ENCODE peak calls at places on chromosomes 12 and 14, in ten cellular contexts. One of them, this sample, is unnamed. For H3K4me1 and H3K36me3, the result is how much of the 10 kb centered on the place peaks cover.

GRCh38 chr12:89288959-89289358 is 63.3 kb downstream of the DUSP6 start:
- DNase-seq in ovary: no peak
- DNase-seq in astrocyte: no peak
- DNase-seq in tibial artery: no peak
- DNase-seq in transverse colon: no peak
- DNase-seq in H1: no peak
- DNase-seq in cardiac muscle cell: no peak
- DNase-seq in pancreas: no peak
- DNase-seq in hepatocyte: no peak
- DNase-seq in uterus: no peak
- DNase-seq in this sample: no peak

GRCh38 chr14:26595922-26596721 is 1.7 kb downstream of the NOVA1 start:
- DNase-seq in ovary: no peak
- DNase-seq in astrocyte: no peak
- DNase-seq in tibial artery: no peak
- DNase-seq in transverse colon: no peak
- DNase-seq in H1: peak
- DNase-seq in cardiac muscle cell: no peak
- DNase-seq in pancreas: no peak
- DNase-seq in hepatocyte: peak
- DNase-seq in uterus: no peak
- DNase-seq in this sample: no peak

GRCh38 chr12:8038659-8039114 is 6.2 kb downstream of the FOXJ2 start:
- DNase-seq in ovary: no peak
- DNase-seq in astrocyte: peak
- DNase-seq in tibial artery: peak
- DNase-seq in transverse colon: peak
- DNase-seq in H1: peak
- DNase-seq in cardiac muscle cell: peak
- DNase-seq in pancreas: peak
- DNase-seq in hepatocyte: peak
- DNase-seq in uterus: peak
- DNase-seq in this sample: no peak

GRCh38 chr12:124030510-124030909 is 57.5 kb downstream of the ZNF664 start:
- DNase-seq in ovary: no peak
- DNase-seq in astrocyte: peak
- DNase-seq in tibial artery: no peak
- DNase-seq in transverse colon: no peak
- DNase-seq in H1: no peak
- DNase-seq in cardiac muscle cell: peak
- DNase-seq in pancreas: no peak
- DNase-seq in hepatocyte: peak
- DNase-seq in uterus: peak
- DNase-seq in this sample: no peak

GRCh38 chr12:16492240-16492639 is 113.7 kb downstream of the LMO3 start:
- DNase-seq in ovary: no peak
- DNase-seq in astrocyte: no peak
- DNase-seq in tibial artery: no peak
- DNase-seq in transverse colon: no peak
- DNase-seq in H1: no peak
- DNase-seq in cardiac muscle cell: no peak
- DNase-seq in pancreas: no peak
- DNase-seq in hepatocyte: no peak
- DNase-seq in uterus: no peak
- DNase-seq in this sample: no peak

GRCh38 chr12:65937806-65938205 is 113.5 kb downstream of the HMGA2 start:
- DNase-seq in ovary: no peak
- DNase-seq in astrocyte: no peak
- DNase-seq in tibial artery: no peak
- DNase-seq in transverse colon: no peak
- DNase-seq in H1: no peak
- DNase-seq in cardiac muscle cell: no peak
- DNase-seq in pancreas: no peak
- DNase-seq in hepatocyte: no peak
- DNase-seq in uterus: no peak
- DNase-seq in this sample: no peak

GRCh38 chr12:85641796-85642195 is 194.4 kb downstream of the RASSF9 start:
- DNase-seq in ovary: no peak
- DNase-seq in astrocyte: no peak
- DNase-seq in tibial artery: no peak
- DNase-seq in transverse colon: no peak
- DNase-seq in H1: no peak
- DNase-seq in cardiac muscle cell: no peak
- DNase-seq in pancreas: no peak
- DNase-seq in hepatocyte: no peak
- DNase-seq in uterus: no peak
- DNase-seq in this sample: no peak

GRCh38 chr14:104967414-104968152 is 10.6 kb downstream of the AHNAK2 start:
- DNase-seq in ovary: peak
- DNase-seq in astrocyte: peak
- DNase-seq in tibial artery: peak
- DNase-seq in transverse colon: no peak
- DNase-seq in H1: peak
- DNase-seq in cardiac muscle cell: peak
- DNase-seq in pancreas: peak
- DNase-seq in hepatocyte: peak
- DNase-seq in uterus: peak
- DNase-seq in this sample: peak

GRCh38 chr12:92899388-92900001 is 29.6 kb downstream of the EEA1 start:
- DNase-seq in ovary: peak
- DNase-seq in astrocyte: peak
- DNase-seq in tibial artery: peak
- DNase-seq in transverse colon: peak
- DNase-seq in H1: no peak
- DNase-seq in cardiac muscle cell: no peak
- DNase-seq in pancreas: peak
- DNase-seq in hepatocyte: peak
- DNase-seq in uterus: peak
- DNase-seq in this sample: peak

GRCh38 chr12:91574391-91574790 is 391.8 kb upstream of the DCN start:
- DNase-seq in ovary: no peak
- DNase-seq in astrocyte: peak
- DNase-seq in tibial artery: no peak
- DNase-seq in transverse colon: no peak
- DNase-seq in H1: no peak
- DNase-seq in cardiac muscle cell: no peak
- DNase-seq in pancreas: no peak
- DNase-seq in hepatocyte: no peak
- DNase-seq in uterus: no peak
- DNase-seq in this sample: no peak

GRCh38 chr14:29321646-29322045 is 555.1 kb downstream of the FOXG1 start:
- DNase-seq in ovary: no peak
- DNase-seq in astrocyte: peak
- DNase-seq in tibial artery: no peak
- DNase-seq in transverse colon: no peak
- DNase-seq in H1: no peak
- DNase-seq in cardiac muscle cell: no peak
- DNase-seq in pancreas: no peak
- DNase-seq in hepatocyte: peak
- DNase-seq in uterus: no peak
- DNase-seq in this sample: no peak

GRCh38 chr12:20280515-20280914 is 87.8 kb upstream of the PDE3A start:
- DNase-seq in ovary: no peak
- DNase-seq in astrocyte: peak
- DNase-seq in tibial artery: no peak
- DNase-seq in transverse colon: no peak
- DNase-seq in H1: no peak
- DNase-seq in cardiac muscle cell: no peak
- DNase-seq in pancreas: no peak
- DNase-seq in hepatocyte: no peak
- DNase-seq in uterus: no peak
- DNase-seq in this sample: no peak

GRCh38 chr12:20283467-20283866 is 84.9 kb upstream of the PDE3A start:
- DNase-seq in ovary: no peak
- DNase-seq in astrocyte: no peak
- DNase-seq in tibial artery: no peak
- DNase-seq in transverse colon: no peak
- DNase-seq in H1: no peak
- DNase-seq in cardiac muscle cell: no peak
- DNase-seq in pancreas: no peak
- DNase-seq in hepatocyte: no peak
- DNase-seq in uterus: no peak
- DNase-seq in this sample: no peak

GRCh38 chr12:20282411-20282810 is 85.9 kb upstream of the PDE3A start:
- DNase-seq in ovary: no peak
- DNase-seq in astrocyte: peak
- DNase-seq in tibial artery: no peak
- DNase-seq in transverse colon: no peak
- DNase-seq in H1: no peak
- DNase-seq in cardiac muscle cell: no peak
- DNase-seq in pancreas: no peak
- DNase-seq in hepatocyte: no peak
- DNase-seq in uterus: no peak
- DNase-seq in this sample: no peak
- H3K4me1 ChIP-seq in ovary: under half
- H3K4me1 ChIP-seq in astrocyte: under half
- H3K4me1 ChIP-seq in tibial artery: under half
- H3K4me1 ChIP-seq in transverse colon: under half
- H3K4me1 ChIP-seq in H1: under half
- H3K4me1 ChIP-seq in cardiac muscle cell: under half
- H3K4me1 ChIP-seq in pancreas: under half
- H3K4me1 ChIP-seq in hepatocyte: under half
- H3K4me1 ChIP-seq in uterus: under half
- H3K4me1 ChIP-seq in this sample: under half

GRCh38 chr12:54662028-54662427 is 13.9 kb upstream of the DCD start:
- DNase-seq in ovary: no peak
- DNase-seq in astrocyte: no peak
- DNase-seq in tibial artery: no peak
- DNase-seq in transverse colon: no peak
- DNase-seq in H1: no peak
- DNase-seq in cardiac muscle cell: no peak
- DNase-seq in pancreas: no peak
- DNase-seq in hepatocyte: no peak
- DNase-seq in uterus: no peak
- DNase-seq in this sample: no peak

GRCh38 chr12:54663603-54664002 is 15.4 kb upstream of the DCD start:
- DNase-seq in ovary: no peak
- DNase-seq in astrocyte: no peak
- DNase-seq in tibial artery: no peak
- DNase-seq in transverse colon: no peak
- DNase-seq in H1: no peak
- DNase-seq in cardiac muscle cell: no peak
- DNase-seq in pancreas: no peak
- DNase-seq in hepatocyte: no peak
- DNase-seq in uterus: no peak
- DNase-seq in this sample: no peak

GRCh38 chr12:54661048-54661447 is 12.9 kb upstream of the DCD start:
- DNase-seq in ovary: no peak
- DNase-seq in astrocyte: no peak
- DNase-seq in tibial artery: no peak
- DNase-seq in transverse colon: no peak
- DNase-seq in H1: no peak
- DNase-seq in cardiac muscle cell: no peak
- DNase-seq in pancreas: no peak
- DNase-seq in hepatocyte: no peak
- DNase-seq in uterus: no peak
- DNase-seq in this sample: no peak

GRCh38 chr12:54667945-54668344 is 19.8 kb upstream of the DCD start:
- DNase-seq in ovary: no peak
- DNase-seq in astrocyte: no peak
- DNase-seq in tibial artery: no peak
- DNase-seq in transverse colon: no peak
- DNase-seq in H1: no peak
- DNase-seq in cardiac muscle cell: no peak
- DNase-seq in pancreas: no peak
- DNase-seq in hepatocyte: no peak
- DNase-seq in uterus: no peak
- DNase-seq in this sample: no peak

DNA sequence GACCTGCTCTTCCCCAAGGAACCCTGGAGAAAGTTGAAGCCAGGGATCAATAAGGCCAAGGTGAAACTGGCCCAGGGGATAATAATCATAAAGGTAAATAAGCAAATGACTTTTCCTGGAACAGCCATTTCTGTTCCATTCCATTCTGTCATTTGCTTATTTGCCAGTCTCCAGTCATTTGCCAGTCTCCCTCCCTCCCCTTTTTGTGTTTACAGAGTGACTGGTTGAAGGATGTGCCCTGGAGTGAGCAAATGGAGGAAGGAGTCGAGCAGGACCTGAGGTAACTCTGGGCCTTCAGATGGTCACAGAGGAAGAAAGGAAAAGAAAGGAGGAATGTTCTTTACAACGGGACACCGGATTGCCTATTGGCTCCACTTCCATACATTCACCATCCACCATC is 17.8 kb upstream of the DCD start:
- DNase-seq in ovary: no peak
- DNase-seq in astrocyte: no peak
- DNase-seq in tibial artery: no peak
- DNase-seq in transverse colon: no peak
- DNase-seq in H1: no peak
- DNase-seq in cardiac muscle cell: no peak
- DNase-seq in pancreas: no peak
- DNase-seq in hepatocyte: no peak
- DNase-seq in uterus: no peak
- DNase-seq in this sample: no peak
- H3K36me3 ChIP-seq in ovary: under half
- H3K36me3 ChIP-seq in astrocyte: under half
- H3K36me3 ChIP-seq in tibial artery: under half
- H3K36me3 ChIP-seq in transverse colon: under half
- H3K36me3 ChIP-seq in H1: under half
- H3K36me3 ChIP-seq in cardiac muscle cell: under half
- H3K36me3 ChIP-seq in pancreas: under half
- H3K36me3 ChIP-seq in hepatocyte: under half
- H3K36me3 ChIP-seq in uterus: under half
- H3K36me3 ChIP-seq in this sample: under half

GRCh38 chr14:53327716-53328115 is 174.6 kb upstream of the DDHD1 start:
- DNase-seq in ovary: no peak
- DNase-seq in astrocyte: peak
- DNase-seq in tibial artery: no peak
- DNase-seq in transverse colon: no peak
- DNase-seq in H1: no peak
- DNase-seq in cardiac muscle cell: no peak
- DNase-seq in pancreas: no peak
- DNase-seq in hepatocyte: no peak
- DNase-seq in uterus: peak
- DNase-seq in this sample: no peak
- TF ChIP-seq CTCF in ovary: no peak
- TF ChIP-seq CTCF in astrocyte: no peak
- TF ChIP-seq CTCF in tibial artery: no peak
- TF ChIP-seq CTCF in transverse colon: no peak
- TF ChIP-seq CTCF in H1: no peak
- TF ChIP-seq CTCF in cardiac muscle cell: no peak
- TF ChIP-seq CTCF in pancreas: no peak
- TF ChIP-seq CTCF in hepatocyte: no peak
- TF ChIP-seq CTCF in uterus: no peak
- TF ChIP-seq CTCF in this sample: no peak

GRCh38 chr12:12996235-12996634 is 3.8 kb downstream of the HEBP1 start:
- DNase-seq in ovary: no peak
- DNase-seq in astrocyte: no peak
- DNase-seq in tibial artery: no peak
- DNase-seq in transverse colon: no peak
- DNase-seq in H1: no peak
- DNase-seq in cardiac muscle cell: no peak
- DNase-seq in pancreas: no peak
- DNase-seq in hepatocyte: no peak
- DNase-seq in uterus: no peak
- DNase-seq in this sample: no peak
- H3K4me1 ChIP-seq in ovary: under half
- H3K4me1 ChIP-seq in astrocyte: under half
- H3K4me1 ChIP-seq in tibial artery: under half
- H3K4me1 ChIP-seq in transverse colon: under half
- H3K4me1 ChIP-seq in H1: under half
- H3K4me1 ChIP-seq in cardiac muscle cell: under half
- H3K4me1 ChIP-seq in pancreas: under half
- H3K4me1 ChIP-seq in hepatocyte: under half
- H3K4me1 ChIP-seq in uterus: under half
- H3K4me1 ChIP-seq in this sample: half or more

This sample was measured in vagina.